ENCODE peak calls at places on chromosomes 1 and 21, in eight cellular contexts. M, D, R, V, U, E, T and B are unnamed samples.

GRCh38 chr21:45901061-45901690 is 80.4 kb upstream of the COL6A1 start:
- DNase-seq in M (no peak), D (no peak), R (no peak), V (no peak), U (no peak), E (no peak), T (no peak), B (no peak)

GRCh38 chr1:12615166-12615915 is 2.7 kb downstream of the DHRS3 start:
- DNase-seq in M (no peak), D (no peak), R (no peak), V (no peak), U (no peak), E (no peak), T (no peak), B (peak; percentile 24)

GRCh38 chr21:29342394-29342957 is 43.8 kb downstream of the BACH1 start:
- DNase-seq in M (peak; percentile 39), D (peak; percentile 40), R (no peak), V (no peak), U (no peak), E (peak; percentile 24), T (peak; percentile 80), B (peak; percentile 5)

GRCh38 chr1:160874935-160875334 is 10.0 kb downstream of the ITLN1 start:
- DNase-seq in M (no peak), D (no peak), R (no peak), V (no peak), U (no peak), E (no peak), T (no peak), B (no peak)

GRCh38 chr1:6614953-6615785 is 1.6 kb downstream of the PHF13 start:
- DNase-seq in M (no peak), D (no peak), R (peak; percentile 47), V (no peak), U (peak; percentile 67), E (no peak), T (no peak), B (no peak)

GRCh38 chr1:119091618-119092017 is 48.8 kb downstream of the WARS2 start:
- DNase-seq in M (no peak), D (no peak), R (no peak), V (no peak), U (no peak), E (no peak), T (no peak), B (no peak)

GRCh38 chr1:88595355-88595754 is 88.7 kb upstream of the PKN2 start:
- DNase-seq in M (no peak), D (no peak), R (no peak), V (no peak), U (no peak), E (no peak), T (no peak), B (no peak)

GRCh38 chr1:45660336-45660735 is 26.0 kb downstream of the GPBP1L1 start:
- DNase-seq in M (no peak), D (no peak), R (no peak), V (no peak), U (no peak), E (no peak), T (no peak), B (no peak)

GRCh38 chr1:108639899-108640560 is 20.9 kb downstream of the HENMT1 start:
- DNase-seq in M (no peak), D (no peak), R (no peak), V (no peak), U (no peak), E (no peak), T (no peak), B (no peak)

DNA sequence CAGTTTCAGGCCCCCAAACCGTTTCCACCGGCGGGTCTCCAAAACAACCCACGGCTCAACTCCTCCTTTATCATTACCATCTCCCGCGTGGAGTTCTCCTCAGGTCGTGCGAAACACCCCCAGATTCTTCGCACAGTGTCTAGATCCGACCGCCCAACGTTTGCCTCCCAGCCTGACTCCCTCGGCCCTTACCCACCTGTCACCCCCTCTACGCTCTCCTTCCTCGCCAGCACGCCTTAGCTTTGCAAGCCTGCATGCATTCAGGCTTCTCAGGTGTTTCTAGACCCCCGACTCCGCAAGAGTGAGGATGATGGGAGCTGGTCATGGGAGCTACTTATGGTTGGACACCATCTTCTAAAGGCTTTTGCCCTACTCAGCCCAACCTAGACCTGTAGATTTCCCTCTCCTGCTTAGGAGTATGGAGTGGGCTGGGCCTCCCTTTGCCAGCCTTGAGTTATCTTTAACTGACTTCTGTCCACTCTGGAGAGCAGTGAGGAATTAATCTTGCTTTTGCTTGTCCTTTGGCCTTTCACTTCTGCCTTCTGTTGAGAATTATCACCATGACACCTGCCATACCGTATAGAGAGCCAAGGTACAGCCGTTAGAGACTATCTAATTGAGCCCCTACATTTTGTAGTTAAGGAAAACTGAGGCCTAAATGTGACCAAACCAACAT is 870 bp downstream of the ATP5IF1 start:
- DNase-seq in M (no peak), D (no peak), R (no peak), V (no peak), U (no peak), E (no peak), T (no peak), B (no peak)
- TF ChIP-seq POLR2A in M (no peak), D (no peak), R (no peak), V (no peak), U (no peak), E (no peak), T (no peak), B (no peak)

DNA sequence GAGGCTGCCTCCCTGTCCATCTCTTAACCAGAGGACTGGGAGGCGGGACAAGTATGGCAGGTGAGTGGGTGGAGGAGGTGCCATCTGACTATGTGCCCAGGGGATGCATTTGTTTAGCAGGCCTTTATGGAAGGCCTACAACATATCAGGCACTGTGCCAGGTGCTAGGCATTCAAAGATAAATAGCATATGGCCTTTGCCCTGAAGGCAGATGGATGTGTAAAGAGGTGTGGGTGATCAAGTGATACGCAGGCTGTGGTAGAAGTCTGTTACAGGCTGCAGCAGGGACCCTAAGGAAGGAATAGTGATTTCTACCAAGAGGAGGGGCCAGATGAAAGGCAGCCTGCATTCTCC is 136.0 kb upstream of the IPO9 start:
- DNase-seq in M (no peak), D (no peak), R (no peak), V (no peak), U (no peak), E (peak; percentile 50), T (no peak), B (no peak)
- H3K27ac ChIP-seq in M (no peak overlapping the region), D (no peak overlapping the region), R (no peak overlapping the region), V (no peak overlapping the region), U (no peak overlapping the region), E (no peak overlapping the region), T (no peak overlapping the region), B (no peak overlapping the region)

DNA sequence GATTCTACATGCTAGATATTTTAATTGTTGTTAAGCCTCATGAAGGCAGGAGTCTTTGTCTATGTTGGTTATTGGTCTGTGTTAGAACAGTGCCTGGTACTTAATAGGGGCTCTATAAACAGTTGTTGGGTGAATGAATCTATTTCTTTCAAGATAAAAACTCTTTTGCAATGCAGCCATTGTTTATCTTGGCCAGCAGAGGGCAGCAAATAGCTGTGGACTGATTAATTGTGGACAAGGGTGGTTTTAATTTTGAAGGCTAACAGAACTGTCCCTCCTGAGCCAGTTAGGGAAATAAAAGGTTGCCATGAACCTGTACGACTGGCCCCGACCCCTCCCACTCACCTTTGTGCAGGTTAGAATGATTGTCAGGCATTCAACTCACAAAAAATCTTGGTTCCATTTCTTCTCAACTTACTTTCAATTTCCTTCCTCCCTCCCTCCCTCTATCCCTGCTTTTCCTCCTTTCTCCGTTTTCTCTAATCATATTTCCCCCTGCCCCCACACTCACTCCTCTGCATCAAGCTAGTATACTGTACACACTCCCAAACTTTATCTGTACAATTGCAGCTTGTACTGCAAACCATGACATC is 66.3 kb upstream of the DIRAS3 start:
- DNase-seq in M (peak; percentile 64), D (peak; percentile 31), R (peak; percentile 54), V (peak; percentile 52), U (peak; percentile 53), E (peak; percentile 52), T (peak; percentile 39), B (peak; percentile 52)
- H3K9me3 ChIP-seq in M (no peaks in the 10 kb centered on the region), D (no peaks in the 10 kb centered on the region), R (no peaks in the 10 kb centered on the region), V (no peaks in the 10 kb centered on the region), U (no peaks in the 10 kb centered on the region), E (no peaks in the 10 kb centered on the region), T (no peaks in the 10 kb centered on the region), B (no peaks in the 10 kb centered on the region)

GRCh38 chr1:156268336-156268735 is 14.3 kb downstream of the SMG5 start:
- DNase-seq in M (no peak), D (no peak), R (no peak), V (no peak), U (no peak), E (no peak), T (no peak), B (no peak)

GRCh38 chr1:156270314-156270713 is 12.3 kb downstream of the SMG5 start:
- DNase-seq in M (no peak), D (no peak), R (no peak), V (no peak), U (no peak), E (no peak), T (no peak), B (no peak)

GRCh38 chr1:156263288-156263655 is 15.4 kb upstream of the PAQR6 start:
- DNase-seq in M (no peak), D (no peak), R (no peak), V (no peak), U (no peak), E (no peak), T (no peak), B (no peak)

GRCh38 chr1:156262461-156263287 is 14.8 kb upstream of the PAQR6 start:
- DNase-seq in M (no peak), D (no peak), R (peak; percentile 55), V (no peak), U (no peak), E (no peak), T (no peak), B (no peak)

DNA sequence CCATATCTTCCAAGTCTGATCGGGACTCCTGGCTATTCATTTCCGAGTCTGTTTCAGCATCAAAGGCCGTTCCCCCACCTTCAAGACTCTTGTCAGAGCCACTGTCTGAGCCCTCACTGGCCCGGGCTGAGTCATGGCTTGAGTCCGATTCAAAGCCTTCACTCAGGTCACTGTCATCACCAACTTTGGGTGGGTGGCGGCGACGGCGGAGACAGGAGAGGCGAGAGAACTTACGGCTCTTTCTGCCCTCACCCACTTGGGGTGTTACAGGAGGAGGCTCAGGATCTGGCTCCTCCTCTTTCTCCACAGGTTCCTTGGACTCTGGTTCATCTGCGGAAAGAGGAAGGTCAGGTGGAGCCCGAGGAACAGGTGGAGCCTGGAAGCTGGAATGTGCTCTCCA is 16.6 kb downstream of the SMG5 start:
- DNase-seq in M (no peak), D (no peak), R (no peak), V (no peak), U (no peak), E (no peak), T (no peak), B (no peak)
- TF ChIP-seq POLR2A in M (no peak), D (no peak), R (no peak), V (no peak), U (no peak), E (no peak), T (no peak), B (no peak)

GRCh38 chr1:58813801-58814200 is 30.0 kb upstream of the JUN start:
- DNase-seq in M (no peak), D (no peak), R (no peak), V (no peak), U (no peak), E (no peak), T (no peak), B (peak; percentile 5)
- H3K27ac ChIP-seq in M (peak overlapping the region; percentile 80), D (peak overlapping the region; percentile 90), R (peak overlapping the region; percentile 95), V (peak overlapping the region; percentile 93), U (no peak overlapping the region), E (peak overlapping the region; percentile 95), T (peak overlapping the region; percentile 95), B (peak overlapping the region; percentile 90)